ENCODE peak calls at places on chromosomes 2 and 18, in six cellular contexts. One of them, this sample, is unnamed.

GRCh38 chr2:177165731-177166711 is 46.6 kb upstream of the HNRNPA3 start:
- DNase-seq in neural progenitor cell: no peak
- DNase-seq in MM.1S: peak; percentile 82
- DNase-seq in PC-3: peak; percentile 49
- DNase-seq in PC-9: peak; percentile 29
- DNase-seq in GM23248: peak; percentile 60
- DNase-seq in this sample: no peak

GRCh38 chr18:55386545-55386944 is 201.4 kb downstream of the TCF4 start:
- DNase-seq in MM.1S: no peak
- DNase-seq in GM23248: no peak
- DNase-seq in PC-3: no peak
- DNase-seq in neural progenitor cell: no peak
- DNase-seq in PC-9: no peak
- DNase-seq in this sample: no peak

GRCh38 chr18:68263481-68263880 is 451.4 kb downstream of the TMX3 start:
- DNase-seq in neural progenitor cell: no peak
- DNase-seq in MM.1S: no peak
- DNase-seq in PC-3: peak; percentile 76
- DNase-seq in PC-9: no peak
- DNase-seq in GM23248: peak; percentile 77
- DNase-seq in this sample: no peak

GRCh38 chr2:26245810-26246209 is 1.1 kb downstream of the HADHB start:
- DNase-seq in GM23248: peak; percentile 45
- DNase-seq in neural progenitor cell: no peak
- DNase-seq in MM.1S: peak; percentile 53
- DNase-seq in PC-9: no peak
- DNase-seq in PC-3: peak; percentile 26
- DNase-seq in this sample: no peak

GRCh38 chr2:160096414-160096813 is 34.0 kb upstream of the PLA2R1 start:
- DNase-seq in neural progenitor cell: no peak
- DNase-seq in PC-9: no peak
- DNase-seq in MM.1S: no peak
- DNase-seq in PC-3: no peak
- DNase-seq in GM23248: peak; percentile 43
- DNase-seq in this sample: no peak

GRCh38 chr2:207692206-207693065 is 19.0 kb upstream of the CCNYL1 start:
- DNase-seq in PC-9: no peak
- DNase-seq in neural progenitor cell: peak; percentile 72
- DNase-seq in PC-3: peak; percentile 46
- DNase-seq in MM.1S: no peak
- DNase-seq in GM23248: peak; percentile 47
- DNase-seq in this sample: peak; percentile 82

GRCh38 chr2:7272180-7272579 is 355.0 kb downstream of the RNF144A start:
- DNase-seq in neural progenitor cell: no peak
- DNase-seq in PC-3: peak; percentile 48
- DNase-seq in MM.1S: no peak
- DNase-seq in PC-9: no peak
- DNase-seq in GM23248: peak; percentile 86
- DNase-seq in this sample: no peak

GRCh38 chr2:216560695-216561370 is 62.2 kb downstream of the RPL37A start:
- DNase-seq in MM.1S: no peak
- DNase-seq in GM23248: peak; percentile 90
- DNase-seq in neural progenitor cell: no peak
- DNase-seq in PC-3: no peak
- DNase-seq in PC-9: no peak
- DNase-seq in this sample: no peak

GRCh38 chr2:122019729-122020128 is 264.3 kb downstream of the TSN start:
- DNase-seq in MM.1S: no peak
- DNase-seq in PC-3: no peak
- DNase-seq in GM23248: peak; percentile 16
- DNase-seq in neural progenitor cell: no peak
- DNase-seq in PC-9: no peak
- DNase-seq in this sample: no peak

GRCh38 chr2:132009874-132010521 is 151.8 kb downstream of the ANKRD30BL start:
- DNase-seq in PC-3: no peak
- DNase-seq in GM23248: peak; percentile 34
- DNase-seq in PC-9: no peak
- DNase-seq in neural progenitor cell: peak; percentile 32
- DNase-seq in MM.1S: peak; percentile 41
- DNase-seq in this sample: peak; percentile 47

GRCh38 chr2:18792226-18792629 is 202.9 kb upstream of the NT5C1B start:
- DNase-seq in GM23248: no peak
- DNase-seq in MM.1S: no peak
- DNase-seq in PC-3: no peak
- DNase-seq in neural progenitor cell: no peak
- DNase-seq in PC-9: no peak
- DNase-seq in this sample: no peak

GRCh38 chr2:46122318-46122970 is 174.8 kb upstream of the EPAS1 start:
- DNase-seq in neural progenitor cell: no peak
- DNase-seq in PC-9: peak; percentile 23
- DNase-seq in PC-3: no peak
- DNase-seq in GM23248: no peak
- DNase-seq in MM.1S: no peak
- DNase-seq in this sample: no peak

GRCh38 chr2:43488737-43489136 is 107.1 kb downstream of the THADA start:
- DNase-seq in PC-3: peak; percentile 61
- DNase-seq in GM23248: no peak
- DNase-seq in neural progenitor cell: no peak
- DNase-seq in PC-9: no peak
- DNase-seq in MM.1S: no peak
- DNase-seq in this sample: no peak

GRCh38 chr18:9690418-9691178 is 17.5 kb upstream of the RAB31 start:
- DNase-seq in GM23248: no peak
- DNase-seq in neural progenitor cell: no peak
- DNase-seq in PC-3: no peak
- DNase-seq in PC-9: no peak
- DNase-seq in MM.1S: no peak
- DNase-seq in this sample: no peak

GRCh38 chr18:10839401-10839800 is 310.0 kb downstream of the PIEZO2 start:
- DNase-seq in MM.1S: no peak
- DNase-seq in PC-3: no peak
- DNase-seq in GM23248: no peak
- DNase-seq in PC-9: no peak
- DNase-seq in neural progenitor cell: no peak
- DNase-seq in this sample: no peak

GRCh38 chr2:202690321-202690900 is 55.6 kb downstream of the FAM117B start:
- DNase-seq in PC-3: no peak
- DNase-seq in GM23248: peak; percentile 7
- DNase-seq in PC-9: no peak
- DNase-seq in neural progenitor cell: no peak
- DNase-seq in MM.1S: no peak
- DNase-seq in this sample: peak; percentile 17

GRCh38 chr2:40466332-40466731 is 14.4 kb upstream of the SLC8A1 start:
- DNase-seq in GM23248: no peak
- DNase-seq in PC-9: no peak
- DNase-seq in neural progenitor cell: no peak
- DNase-seq in MM.1S: no peak
- DNase-seq in PC-3: no peak
- DNase-seq in this sample: no peak

DNA sequence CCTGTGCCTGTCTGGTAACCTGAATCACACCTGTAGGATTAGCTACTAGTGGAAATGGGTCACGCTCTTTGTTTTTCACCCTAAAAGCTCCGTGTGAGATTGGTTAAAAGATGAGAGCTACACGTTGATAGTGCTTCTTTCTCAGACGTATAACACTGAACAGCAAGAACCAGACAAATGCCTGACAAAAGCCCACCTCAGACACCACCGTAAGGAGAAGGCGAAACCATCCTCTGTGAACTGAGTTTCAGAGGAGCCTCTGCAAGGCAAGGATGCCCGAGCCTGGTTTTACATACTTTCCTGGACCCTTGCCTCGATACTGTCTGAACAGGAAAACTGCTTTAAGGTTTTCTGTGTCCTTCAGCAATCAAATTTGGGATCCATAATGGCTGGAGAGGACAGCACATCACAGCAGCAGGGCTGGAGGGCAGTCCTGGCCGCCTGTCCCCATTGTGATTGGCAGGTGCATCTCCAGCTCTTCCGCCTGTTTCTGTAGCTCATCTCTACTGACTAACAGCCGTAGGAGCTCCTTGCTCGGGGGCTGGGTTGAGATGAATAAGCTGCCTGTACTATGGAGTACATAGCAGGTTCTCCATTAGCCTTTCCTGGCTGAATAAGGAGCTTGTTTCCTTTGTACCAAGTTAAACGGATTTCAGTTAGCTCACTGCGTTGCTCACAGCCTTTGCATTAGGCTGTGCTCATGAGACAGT is 155.5 kb downstream of the MYT1L start:
- DNase-seq in GM23248: no peak
- DNase-seq in neural progenitor cell: peak; percentile 56
- DNase-seq in PC-3: no peak
- DNase-seq in MM.1S: no peak
- DNase-seq in PC-9: no peak
- DNase-seq in this sample: no peak
- TF ChIP-seq EZH2 in GM23248: no peak
- TF ChIP-seq EZH2 in neural progenitor cell: no peak
- TF ChIP-seq EZH2 in PC-3: no peak
- TF ChIP-seq EZH2 in MM.1S: no peak
- TF ChIP-seq EZH2 in PC-9: no peak
- TF ChIP-seq EZH2 in this sample: no peak

GRCh38 chr2:38601463-38602135 is 1.1 kb downstream of the HNRNPLL start:
- DNase-seq in MM.1S: peak; percentile 32
- DNase-seq in PC-9: no peak
- DNase-seq in PC-3: peak; percentile 45
- DNase-seq in neural progenitor cell: peak; percentile 56
- DNase-seq in GM23248: peak; percentile 56
- DNase-seq in this sample: peak; percentile 56

GRCh38 chr2:38603402-38604265 is 906 bp upstream of the HNRNPLL start:
- DNase-seq in neural progenitor cell: peak; percentile 92
- DNase-seq in PC-9: peak; percentile 59
- DNase-seq in MM.1S: peak; percentile 88
- DNase-seq in PC-3: peak; percentile 81
- DNase-seq in GM23248: peak; percentile 87
- DNase-seq in this sample: peak; percentile 90

GRCh38 chr2:38601061-38601460 is 1.7 kb downstream of the HNRNPLL start:
- DNase-seq in neural progenitor cell: no peak
- DNase-seq in GM23248: peak; percentile 56
- DNase-seq in MM.1S: no peak
- DNase-seq in PC-9: no peak
- DNase-seq in PC-3: peak; percentile 15
- DNase-seq in this sample: no peak

GRCh38 chr2:38602136-38602731 is 494 bp downstream of the HNRNPLL start:
- DNase-seq in PC-9: no peak
- DNase-seq in GM23248: peak; percentile 58
- DNase-seq in MM.1S: peak; percentile 25
- DNase-seq in neural progenitor cell: peak; percentile 69
- DNase-seq in PC-3: peak; percentile 19
- DNase-seq in this sample: peak; percentile 57

GRCh38 chr2:38602732-38603401 is at the start of gene HNRNPLL:
- DNase-seq in GM23248: peak; percentile 99
- DNase-seq in PC-3: peak; percentile 98
- DNase-seq in MM.1S: peak; percentile 97
- DNase-seq in PC-9: peak; percentile 99
- DNase-seq in neural progenitor cell: peak; percentile 99
- DNase-seq in this sample: peak; percentile 98
- H3F3A ChIP-seq in GM23248: peaks cover 26% of the 10 kb centered on the region
- H3F3A ChIP-seq in PC-3: no peaks in the 10 kb centered on the region
- H3F3A ChIP-seq in MM.1S: peaks cover 22% of the 10 kb centered on the region
- H3F3A ChIP-seq in PC-9: peaks cover 7% of the 10 kb centered on the region
- H3F3A ChIP-seq in neural progenitor cell: peaks cover 41% of the 10 kb centered on the region
- H3F3A ChIP-seq in this sample: no peaks in the 10 kb centered on the region

DNA sequence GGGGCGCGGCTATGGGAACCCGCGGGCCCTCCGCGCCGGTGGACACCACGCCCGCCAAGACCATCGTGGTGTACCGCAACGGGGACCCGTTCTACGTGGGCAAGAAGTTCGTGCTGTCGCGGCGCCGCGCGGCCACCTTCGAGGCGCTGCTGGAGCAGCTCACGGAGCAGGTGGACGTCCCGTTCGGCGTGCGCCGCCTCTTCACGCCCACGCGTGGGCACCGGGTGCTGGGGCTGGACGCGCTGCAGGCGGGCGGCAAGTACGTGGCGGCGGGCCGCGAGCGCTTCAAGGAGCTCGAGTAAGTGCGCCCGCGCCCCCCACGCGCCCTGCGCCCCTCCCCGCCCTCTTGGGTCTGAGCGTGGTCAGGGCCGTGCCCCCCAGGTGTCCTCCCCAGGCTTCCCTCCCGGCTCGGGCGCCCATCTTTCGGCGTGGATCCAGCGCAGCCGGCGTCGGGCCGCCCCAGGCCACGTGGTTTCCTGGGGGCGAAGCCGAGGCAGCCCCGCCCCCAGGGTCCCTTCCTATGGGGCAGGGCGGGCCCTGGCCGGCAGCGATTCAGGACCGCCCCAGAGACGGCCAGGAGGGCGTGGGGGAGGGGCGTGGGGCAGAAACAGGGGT is 473 bp downstream of the DCDC2C start:
- DNase-seq in PC-3: no peak
- DNase-seq in neural progenitor cell: no peak
- DNase-seq in GM23248: peak; percentile 7
- DNase-seq in MM.1S: no peak
- DNase-seq in PC-9: no peak
- DNase-seq in this sample: peak; percentile 38
- TF ChIP-seq EZH2 in PC-3: no peak
- TF ChIP-seq EZH2 in neural progenitor cell: no peak
- TF ChIP-seq EZH2 in GM23248: no peak
- TF ChIP-seq EZH2 in MM.1S: no peak
- TF ChIP-seq EZH2 in PC-9: no peak
- TF ChIP-seq EZH2 in this sample: no peak

GRCh38 chr2:96144481-96145027 is 686 bp downstream of the DUSP2 start:
- DNase-seq in PC-3: peak; percentile 11
- DNase-seq in MM.1S: peak; percentile 9
- DNase-seq in neural progenitor cell: no peak
- DNase-seq in GM23248: no peak
- DNase-seq in PC-9: no peak
- DNase-seq in this sample: peak; percentile 45

GRCh38 chr2:96142217-96143113 is 2.8 kb downstream of the DUSP2 start:
- DNase-seq in neural progenitor cell: no peak
- DNase-seq in GM23248: no peak
- DNase-seq in MM.1S: no peak
- DNase-seq in PC-3: no peak
- DNase-seq in PC-9: no peak
- DNase-seq in this sample: peak; percentile 71

GRCh38 chr2:96145028-96145939 is at the start of gene DUSP2:
- DNase-seq in PC-3: peak; percentile 60
- DNase-seq in GM23248: peak; percentile 80
- DNase-seq in neural progenitor cell: peak; percentile 81
- DNase-seq in PC-9: peak; percentile 82
- DNase-seq in MM.1S: peak; percentile 94
- DNase-seq in this sample: peak; percentile 74

GRCh38 chr2:96143231-96143847 is 1.9 kb downstream of the DUSP2 start:
- DNase-seq in MM.1S: no peak
- DNase-seq in PC-9: no peak
- DNase-seq in PC-3: no peak
- DNase-seq in GM23248: no peak
- DNase-seq in neural progenitor cell: no peak
- DNase-seq in this sample: no peak

DNA sequence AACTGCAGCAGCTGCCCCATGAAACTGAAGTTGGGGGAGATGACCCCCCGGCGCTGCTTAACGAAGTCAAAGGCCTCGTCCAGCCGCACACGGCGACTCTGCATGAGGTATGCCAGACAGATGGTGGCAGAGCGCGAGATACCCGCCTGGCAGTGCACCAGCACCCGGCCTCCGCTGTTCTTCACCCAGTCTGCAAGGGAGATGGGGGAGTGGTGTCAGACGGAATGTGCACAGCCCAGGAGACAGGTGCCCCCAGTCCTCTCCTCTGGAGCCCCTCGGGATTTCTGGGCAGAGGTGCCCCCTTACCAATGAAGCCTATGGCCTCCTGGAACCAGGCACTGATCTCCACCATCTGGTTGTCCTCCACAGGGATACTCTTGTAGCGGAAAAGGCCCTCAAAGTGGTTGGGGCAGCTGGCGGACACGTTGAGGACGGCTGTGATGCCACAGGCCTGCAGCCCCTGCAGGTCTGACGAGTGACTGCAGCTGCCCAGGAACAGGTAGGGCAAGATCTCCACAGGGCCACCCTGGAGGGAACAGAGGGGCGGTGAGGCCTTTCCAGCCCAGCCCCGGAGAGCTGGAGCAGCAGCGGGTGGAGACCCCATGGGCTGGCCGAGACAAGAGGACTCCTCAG is 1.3 kb downstream of the DUSP2 start:
- DNase-seq in PC-3: peak; percentile 48
- DNase-seq in PC-9: peak; percentile 49
- DNase-seq in GM23248: no peak
- DNase-seq in MM.1S: no peak
- DNase-seq in neural progenitor cell: peak; percentile 54
- DNase-seq in this sample: peak; percentile 71
- H3F3A ChIP-seq in PC-3: no peaks in the 10 kb centered on the region
- H3F3A ChIP-seq in PC-9: peaks cover 20% of the 10 kb centered on the region
- H3F3A ChIP-seq in GM23248: peaks cover under 1% of the 10 kb centered on the region
- H3F3A ChIP-seq in MM.1S: peaks cover 9% of the 10 kb centered on the region
- H3F3A ChIP-seq in neural progenitor cell: no peaks in the 10 kb centered on the region
- H3F3A ChIP-seq in this sample: peaks cover 3% of the 10 kb centered on the region

This sample was measured in GM23338.